ENCODE peak calls at places on chromosomes 6 and 20, in five cellular contexts. Y is endothelial cell of umbilical vein, R is PC-9, I is psoas muscle, O is upper lobe of right lung. D is an unnamed sample.

GRCh38 chr6:161137320-161137719 is 136.5 kb downstream of the AGPAT4 start:
- DNase-seq in Y (no peak), R (no peak), I (no peak), O (no peak), D (no peak)

GRCh38 chr6:6584310-6585002 is 4.1 kb upstream of the LY86 start:
- DNase-seq in I (no peak), Y (no peak), O (no peak), R (no peak), D (no peak)

GRCh38 chr6:73746776-73747175 is 50.8 kb downstream of the CD109 start:
- DNase-seq in I (no peak), Y (no peak), R (no peak), O (no peak), D (no peak)

GRCh38 chr20:51306521-51307358 is 235.8 kb downstream of the NFATC2 start:
- DNase-seq in R (peak), Y (peak), I (peak), O (peak), D (peak)

GRCh38 chr6:163948250-163948649 is 533.7 kb downstream of the QKI start:
- DNase-seq in Y (no peak), O (no peak), R (no peak), I (no peak), D (no peak)

GRCh38 chr6:1087112-1087843 is 224.6 kb upstream of the FOXQ1 start:
- DNase-seq in R (no peak), Y (no peak), I (no peak), O (no peak), D (no peak)

GRCh38 chr20:60463798-60464197 is 505.6 kb downstream of the CDH26 start:
- DNase-seq in Y (no peak), I (no peak), O (no peak), R (no peak), D (no peak)

GRCh38 chr6:109093732-109094131 is 914 bp downstream of the SESN1 start:
- DNase-seq in I (no peak), Y (peak), O (no peak), R (no peak), D (no peak)

GRCh38 chr20:62500237-62500864 is 24.6 kb upstream of the GATA5 start:
- DNase-seq in O (peak), Y (peak), I (peak), R (peak), D (peak)

GRCh38 chr20:48791014-48791413 is 36.8 kb downstream of the PREX1 start:
- DNase-seq in R (no peak), Y (peak), I (no peak), O (no peak), D (no peak)

GRCh38 chr6:2658788-2659187 is 91.9 kb downstream of the MYLK4 start:
- DNase-seq in O (no peak), Y (no peak), I (no peak), R (peak), D (no peak)

GRCh38 chr20:4113996-4114603 is 98.7 kb upstream of the RNF24 start:
- DNase-seq in I (no peak), Y (no peak), O (no peak), R (no peak), D (no peak)

GRCh38 chr6:133551436-133551835 is 310.3 kb downstream of the EYA4 start:
- DNase-seq in R (no peak), O (no peak), I (no peak), Y (no peak), D (no peak)

GRCh38 chr6:133550026-133550425 is 308.9 kb downstream of the EYA4 start:
- DNase-seq in O (no peak), Y (no peak), R (no peak), I (no peak), D (no peak)

GRCh38 chr6:133549252-133549925 is 308.2 kb downstream of the EYA4 start:
- DNase-seq in R (no peak), O (no peak), Y (no peak), I (no peak), D (no peak)

GRCh38 chr6:133553652-133554051 is 312.5 kb downstream of the EYA4 start:
- DNase-seq in O (no peak), R (peak), Y (peak), I (no peak), D (no peak)

GRCh38 chr6:133551847-133552331 is 310.7 kb downstream of the EYA4 start:
- DNase-seq in R (no peak), O (peak), Y (no peak), I (peak), D (peak)
- H3K4me3 ChIP-seq in R (no peak), O (no peak), Y (no peak), I (no peak), D (no peak)

GRCh38 chr6:134437376-134437775 is 119.5 kb upstream of the SGK1 start:
- DNase-seq in I (no peak), Y (peak), O (no peak), R (no peak), D (peak)

GRCh38 chr6:134436281-134436815 is 118.4 kb upstream of the SGK1 start:
- DNase-seq in Y (peak), O (no peak), R (peak), I (peak), D (peak)

GRCh38 chr6:134436950-134437349 is 119.0 kb upstream of the SGK1 start:
- DNase-seq in R (no peak), O (no peak), I (no peak), Y (peak), D (no peak)

GRCh38 chr6:134434019-134434949 is 116.4 kb upstream of the SGK1 start:
- DNase-seq in R (no peak), O (no peak), Y (no peak), I (no peak), D (no peak)

DNA sequence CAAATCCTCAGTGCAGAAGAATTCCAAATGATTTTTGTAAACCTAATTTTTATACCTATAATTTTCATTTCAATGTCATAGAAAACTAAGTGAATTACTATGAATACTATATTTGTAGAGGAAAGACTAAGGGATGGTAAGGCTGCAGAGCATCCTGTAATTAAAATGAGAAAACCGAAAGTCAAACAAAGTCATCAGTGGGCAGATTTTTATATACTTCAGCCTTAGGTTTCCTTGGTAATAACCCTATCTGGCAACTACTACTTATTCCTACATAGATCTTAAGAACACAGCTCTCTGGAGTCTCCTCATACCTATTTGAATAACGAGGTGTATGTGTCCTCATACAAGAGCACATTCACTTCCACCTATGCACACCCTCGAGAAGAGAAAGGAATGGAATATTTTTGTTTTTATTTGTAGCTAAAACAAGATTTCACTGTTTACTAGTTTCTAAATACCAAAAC is 117.9 kb upstream of the SGK1 start:
- DNase-seq in R (no peak), I (no peak), O (no peak), Y (no peak), D (no peak)
- H3K27ac ChIP-seq in R (peak), I (peak), O (peak), Y (peak), D (peak)

GRCh38 chr6:100229512-100229911 is 235.2 kb downstream of the SIM1 start:
- DNase-seq in R (no peak), Y (no peak), I (no peak), O (no peak), D (no peak)
- H3K4me3 ChIP-seq in R (peak), Y (peak), I (peak), O (peak), D (peak)

DNA sequence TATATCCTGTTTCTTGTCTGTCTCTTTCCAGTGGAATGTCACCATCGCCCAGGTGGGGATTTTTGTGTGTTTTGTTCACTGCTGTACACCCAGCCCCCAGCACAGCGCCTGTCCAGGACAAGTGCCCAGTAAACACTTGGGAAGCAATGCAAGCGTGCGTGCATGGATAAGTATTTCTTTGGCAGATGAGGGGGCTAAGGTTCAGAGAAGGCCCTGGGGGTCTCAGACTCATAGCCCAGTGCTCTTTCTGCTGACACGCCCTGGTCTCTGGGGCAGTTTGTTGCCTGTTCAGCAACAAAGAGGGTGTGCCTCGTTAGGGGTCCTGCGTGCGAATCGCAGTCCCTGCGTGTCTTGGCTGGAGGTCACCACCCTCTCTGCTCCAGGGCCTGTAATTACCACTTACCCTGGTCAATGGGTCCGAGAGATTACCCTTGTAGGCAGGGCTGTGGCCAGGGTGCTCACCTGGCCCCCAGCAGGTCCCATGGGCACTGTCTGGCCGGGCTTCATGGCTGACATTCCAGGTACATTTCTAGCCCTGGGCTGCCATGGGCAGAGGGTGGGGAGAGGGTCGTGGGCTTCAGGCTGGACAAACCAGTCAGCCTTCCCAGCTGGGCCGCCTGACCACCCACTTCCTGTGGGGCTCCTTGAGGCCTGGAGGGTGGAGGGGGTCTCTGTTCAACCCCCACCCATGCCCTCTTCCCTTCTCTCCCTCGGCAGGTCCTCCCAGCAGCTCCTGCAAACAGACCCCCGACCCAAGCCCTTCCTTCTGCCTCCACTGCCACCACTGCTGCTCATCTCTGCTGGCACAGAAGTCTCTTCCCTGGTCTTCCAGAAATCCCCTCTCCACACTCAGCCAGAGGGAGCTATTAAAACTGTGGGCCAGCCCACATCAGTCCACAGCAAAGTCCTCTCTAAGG is 87.1 kb downstream of the CEBPB start:
- DNase-seq in Y (no peak), R (no peak), O (no peak), I (no peak), D (no peak)
- H3K27ac ChIP-seq in Y (no peak), R (no peak), O (peak), I (peak), D (peak)

DNA sequence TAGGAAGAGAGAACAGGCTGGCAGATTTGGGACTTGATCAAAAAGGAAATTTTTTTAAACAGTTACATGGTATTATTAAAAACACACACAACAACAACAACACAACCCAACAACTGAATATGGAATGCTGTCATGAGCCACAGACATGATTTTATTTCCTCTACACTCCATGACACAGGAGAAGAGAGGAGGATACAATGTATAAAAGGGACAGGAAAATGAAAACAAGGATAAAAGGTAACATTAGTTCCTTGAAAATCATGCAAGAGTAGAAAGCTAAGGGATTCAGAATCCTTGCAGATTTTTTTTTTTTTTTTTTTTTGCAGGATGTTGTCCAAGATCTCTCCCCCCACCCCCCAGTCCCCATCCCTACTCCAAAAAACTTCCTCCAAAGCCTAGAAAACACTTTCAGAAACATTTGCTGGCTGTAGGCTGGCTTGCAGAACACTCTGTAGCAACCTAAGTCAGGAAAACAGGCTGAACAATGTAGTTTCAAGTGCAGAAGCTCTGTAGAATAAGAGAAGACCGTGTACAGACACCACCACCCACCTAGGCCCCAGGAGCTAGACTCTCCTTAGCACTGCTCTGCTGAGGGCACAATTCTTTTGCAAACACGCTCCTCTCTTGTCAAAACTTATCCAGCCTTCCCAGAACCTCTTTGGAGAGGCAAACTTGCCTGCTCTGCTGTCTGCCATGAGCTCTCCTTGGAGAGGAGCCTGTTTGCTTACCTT is 845 bp downstream of the ZMYND8 start:
- DNase-seq in Y (peak), I (no peak), O (no peak), R (no peak), D (no peak)
- H3K4me3 ChIP-seq in Y (peak), I (peak), O (peak), R (peak), D (peak)

DNA sequence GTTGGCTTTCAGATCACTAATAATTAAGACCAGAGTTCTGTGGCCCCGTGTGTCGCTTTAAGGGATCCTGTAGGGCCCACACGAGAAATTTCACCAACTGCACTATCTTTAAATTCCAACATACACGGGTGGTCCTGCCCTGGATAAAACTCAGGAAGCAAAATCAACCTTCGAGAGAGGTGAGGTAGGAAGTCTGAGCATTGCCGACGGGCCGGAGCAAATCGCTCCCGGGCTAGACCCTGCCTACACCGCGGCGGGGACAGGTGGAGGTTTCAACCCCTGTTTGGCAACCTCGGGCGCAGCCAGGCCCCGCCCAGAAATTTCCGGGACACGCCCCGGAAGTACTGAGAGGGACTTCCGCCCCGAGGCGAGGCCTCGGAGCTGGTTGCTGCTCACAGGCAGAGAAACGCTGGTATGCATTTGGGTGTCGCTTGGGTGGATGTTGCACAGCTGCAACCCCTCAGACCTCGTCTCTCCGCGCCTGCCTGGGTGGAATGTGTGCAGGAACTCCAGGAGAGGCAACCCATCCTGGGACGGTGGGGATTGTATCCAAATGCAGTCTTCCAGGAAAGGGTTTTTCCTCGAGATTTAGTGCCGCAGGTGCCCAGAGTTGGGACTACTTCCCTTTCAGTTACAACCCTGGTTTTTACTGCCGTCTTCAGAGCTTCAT is 19.9 kb downstream of the ZKSCAN8 start:
- DNase-seq in Y (peak), I (peak), O (peak), R (peak), D (peak)
- H3K27ac ChIP-seq in Y (no peak), I (no peak), O (no peak), R (no peak), D (peak)

GRCh38 chr20:47708140-47708807 is 77.0 kb downstream of the SULF2 start:
- DNase-seq in I (no peak), R (no peak), O (no peak), Y (no peak), D (no peak)
- H3K4me3 ChIP-seq in I (no peak), R (no peak), O (no peak), Y (no peak), D (no peak)

DNA sequence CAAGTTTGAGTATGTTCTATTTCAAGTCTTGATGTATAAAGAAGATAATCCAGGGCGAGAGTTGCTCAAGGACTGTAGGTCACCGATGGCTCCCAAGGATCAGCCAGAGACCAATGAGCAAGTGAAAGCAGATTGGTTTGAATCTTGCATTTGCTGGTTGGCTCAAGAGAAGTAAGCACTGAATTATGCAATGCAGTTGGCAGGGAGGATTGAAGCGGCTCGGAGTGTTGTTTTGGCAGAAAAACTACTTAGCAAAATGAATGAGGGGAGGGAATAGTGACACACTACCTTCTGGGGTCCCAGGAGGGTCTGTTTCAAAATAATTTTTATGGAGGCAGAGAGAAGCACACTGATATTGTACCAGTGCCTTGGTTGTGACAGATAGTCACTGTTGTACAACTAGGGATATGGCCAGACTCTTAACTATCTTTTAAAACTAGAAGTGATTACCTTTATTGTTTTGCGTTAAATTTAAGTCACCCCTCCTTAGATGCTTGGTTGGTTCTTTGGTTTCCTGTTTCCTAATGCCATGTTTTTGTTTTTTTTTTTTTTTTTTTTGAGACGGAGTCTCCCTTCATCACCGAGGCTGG is 15.7 kb downstream of the SASH1 start:
- DNase-seq in Y (no peak), R (no peak), O (no peak), I (peak), D (no peak)
- H3K27ac ChIP-seq in Y (no peak), R (no peak), O (peak), I (peak), D (no peak)

DNA sequence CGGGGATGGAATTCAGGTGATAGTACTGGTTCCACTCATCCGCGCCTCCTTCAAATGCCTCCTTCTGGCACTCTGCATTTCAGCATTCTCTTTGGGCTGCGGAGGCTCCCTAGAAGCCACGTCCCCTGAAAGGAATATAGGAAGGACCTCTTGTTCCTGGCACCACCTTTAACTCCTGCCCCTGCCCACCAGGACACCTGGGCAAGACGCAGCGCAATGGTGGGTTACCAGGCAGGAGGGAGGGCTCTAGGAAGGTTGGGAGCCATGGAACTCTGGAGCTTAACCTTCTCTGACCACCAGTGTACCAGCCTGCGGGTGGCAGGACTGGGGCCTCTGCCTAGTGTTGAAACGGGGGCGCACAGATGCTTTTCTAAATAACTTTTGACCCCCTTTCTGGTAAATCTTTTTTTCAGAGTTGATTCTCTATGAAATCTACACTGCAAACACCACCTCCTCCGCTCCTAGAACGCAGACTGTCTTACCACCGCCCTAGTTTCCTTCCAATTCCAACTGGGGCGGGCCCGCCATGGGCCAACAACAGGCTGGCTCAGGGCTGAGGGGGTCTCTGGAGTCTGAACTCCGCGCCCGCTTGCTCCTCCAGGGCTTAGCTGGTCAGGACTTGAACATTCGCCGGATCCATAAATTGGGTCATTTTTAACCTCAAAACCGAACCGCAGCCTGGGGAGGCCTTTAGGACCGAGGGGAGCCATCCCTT is 871 bp upstream of the SYNDIG1 start:
- DNase-seq in I (no peak), O (no peak), R (no peak), Y (no peak), D (no peak)
- H3K4me3 ChIP-seq in I (peak), O (peak), R (no peak), Y (no peak), D (peak)

D was measured in left lung.